ENCODE peak calls at places on chromosomes 7 and 10, in five cellular contexts. D is posterior vena cava; P is ELR; S is AG09309; T is activated CD8-positive, alpha-beta T cell treated with anti-CD3 and anti-CD28 coated beads for 36 hours. F is an unnamed sample.

GRCh38 chr10:70649526-70649925 is 22.8 kb upstream of the ADAMTS14 start:
- DNase-seq in D (no peak), P (peak), S (no peak), T (no peak), F (peak)

GRCh38 chr7:131108212-131108980 is 219.3 kb upstream of the MKLN1 start:
- DNase-seq in D (peak), P (peak), S (no peak), T (peak), F (peak)

GRCh38 chr7:96503597-96503996 is 181.7 kb upstream of the SLC25A13 start:
- DNase-seq in D (no peak), P (no peak), S (no peak), T (no peak), F (no peak)

GRCh38 chr10:126250045-126250444 is 138.2 kb downstream of the ADAM12 start:
- DNase-seq in D (no peak), P (no peak), S (no peak), T (no peak), F (no peak)

GRCh38 chr7:98724591-98724990 is 107.5 kb downstream of the NPTX2 start:
- DNase-seq in D (peak), P (no peak), S (no peak), T (no peak), F (no peak)

GRCh38 chr7:150755473-150756099 is 18.4 kb downstream of the GIMAP5 start:
- DNase-seq in D (no peak), P (peak), S (no peak), T (peak), F (no peak)

GRCh38 chr7:15397159-15397550 is 164.7 kb downstream of the AGMO start:
- DNase-seq in D (no peak), P (no peak), S (no peak), T (no peak), F (no peak)

GRCh38 chr7:610531-611280 is 91.1 kb upstream of the PDGFA start:
- DNase-seq in D (peak), P (no peak), S (no peak), T (peak), F (no peak)

GRCh38 chr10:132304756-132305509 is 2.8 kb downstream of the STK32C start:
- DNase-seq in D (peak), P (no peak), S (no peak), T (no peak), F (no peak)

GRCh38 chr10:70743430-70743788 is 41.8 kb downstream of the TBATA start:
- DNase-seq in D (peak), P (no peak), S (no peak), T (no peak), F (no peak)

GRCh38 chr7:44177570-44178131 is 11.6 kb downstream of the GCK start:
- DNase-seq in D (no peak), P (peak), S (no peak), T (no peak), F (no peak)

GRCh38 chr10:14009315-14010082 is 321.2 kb downstream of the FRMD4A start:
- DNase-seq in D (no peak), P (peak), S (peak), T (peak), F (no peak)

GRCh38 chr10:58892039-58892665 is 284.3 kb upstream of the PHYHIPL start:
- DNase-seq in D (no peak), P (no peak), S (no peak), T (no peak), F (no peak)

GRCh38 chr7:123881300-123881699 is 36.3 kb downstream of the HYAL4 start:
- DNase-seq in D (no peak), P (no peak), S (no peak), T (no peak), F (no peak)

GRCh38 chr7:1224093-1224702 is 8.5 kb upstream of the UNCX start:
- DNase-seq in D (no peak), P (no peak), S (no peak), T (no peak), F (no peak)

GRCh38 chr7:75776295-75776971 is 4.4 kb upstream of the CCL26 start:
- DNase-seq in D (no peak), P (peak), S (peak), T (peak), F (peak)

GRCh38 chr7:2499719-2500430 is 19.7 kb upstream of the LFNG start:
- DNase-seq in D (no peak), P (no peak), S (no peak), T (no peak), F (no peak)

GRCh38 chr10:43054593-43054992 is 22.3 kb upstream of the RET start:
- DNase-seq in D (no peak), P (no peak), S (no peak), T (no peak), F (no peak)

GRCh38 chr10:100653957-100654834 is 91.2 kb upstream of the PAX2 start:
- DNase-seq in D (no peak), P (no peak), S (no peak), T (peak), F (no peak)

GRCh38 chr10:4826788-4827324 is 849 bp downstream of the AKR1E2 start:
- DNase-seq in D (no peak), P (no peak), S (no peak), T (no peak), F (no peak)